ENCODE peak calls at places on chromosomes 2 and 18, in nine cellular contexts. One of them, this sample, is unnamed.

GRCh38 chr18:3683483-3683882 is 233.5 kb downstream of the TGIF1 start:
- DNase-seq in stomach: no peak
- DNase-seq in uterus: no peak
- DNase-seq in spleen: no peak
- DNase-seq in A549: no peak
- DNase-seq in adrenal gland: no peak
- DNase-seq in transverse colon: no peak
- DNase-seq in prostate gland: no peak
- DNase-seq in K562: no peak
- DNase-seq in this sample: no peak

GRCh38 chr2:64492272-64492671 is 31.9 kb upstream of the AFTPH start:
- DNase-seq in stomach: no peak
- DNase-seq in uterus: no peak
- DNase-seq in spleen: no peak
- DNase-seq in A549: no peak
- DNase-seq in adrenal gland: no peak
- DNase-seq in transverse colon: no peak
- DNase-seq in prostate gland: no peak
- DNase-seq in K562: no peak
- DNase-seq in this sample: no peak

GRCh38 chr18:57585421-57585820 is 1.1 kb downstream of the FECH start:
- DNase-seq in stomach: no peak
- DNase-seq in uterus: no peak
- DNase-seq in spleen: no peak
- DNase-seq in A549: peak
- DNase-seq in adrenal gland: no peak
- DNase-seq in transverse colon: no peak
- DNase-seq in prostate gland: no peak
- DNase-seq in K562: no peak
- DNase-seq in this sample: no peak

GRCh38 chr2:38716185-38716584 is 35.0 kb downstream of the SRSF7 start:
- DNase-seq in stomach: no peak
- DNase-seq in uterus: no peak
- DNase-seq in spleen: no peak
- DNase-seq in A549: peak
- DNase-seq in adrenal gland: no peak
- DNase-seq in transverse colon: no peak
- DNase-seq in prostate gland: no peak
- DNase-seq in K562: no peak
- DNase-seq in this sample: no peak

GRCh38 chr2:10362898-10363195 is 60.1 kb downstream of the HPCAL1 start:
- DNase-seq in stomach: no peak
- DNase-seq in uterus: no peak
- DNase-seq in spleen: no peak
- DNase-seq in A549: no peak
- DNase-seq in adrenal gland: no peak
- DNase-seq in transverse colon: no peak
- DNase-seq in prostate gland: no peak
- DNase-seq in K562: no peak
- DNase-seq in this sample: no peak

GRCh38 chr2:236584521-236585384 is 15.1 kb downstream of the ACKR3 start:
- DNase-seq in stomach: peak
- DNase-seq in uterus: no peak
- DNase-seq in spleen: no peak
- DNase-seq in A549: no peak
- DNase-seq in adrenal gland: no peak
- DNase-seq in transverse colon: no peak
- DNase-seq in prostate gland: no peak
- DNase-seq in K562: no peak
- DNase-seq in this sample: no peak

GRCh38 chr2:82234283-82234682 is 1929.7 kb upstream of the LRRTM1 start:
- DNase-seq in stomach: no peak
- DNase-seq in uterus: no peak
- DNase-seq in spleen: no peak
- DNase-seq in A549: no peak
- DNase-seq in adrenal gland: no peak
- DNase-seq in transverse colon: no peak
- DNase-seq in prostate gland: no peak
- DNase-seq in K562: no peak
- DNase-seq in this sample: no peak

GRCh38 chr2:120679526-120679925 is 56.1 kb upstream of the GLI2 start:
- DNase-seq in stomach: no peak
- DNase-seq in uterus: no peak
- DNase-seq in spleen: peak
- DNase-seq in A549: no peak
- DNase-seq in adrenal gland: no peak
- DNase-seq in transverse colon: no peak
- DNase-seq in prostate gland: no peak
- DNase-seq in K562: no peak
- DNase-seq in this sample: no peak

GRCh38 chr2:48767330-48767729 is 11.8 kb upstream of the LHCGR start:
- DNase-seq in stomach: no peak
- DNase-seq in uterus: no peak
- DNase-seq in spleen: no peak
- DNase-seq in A549: no peak
- DNase-seq in adrenal gland: no peak
- DNase-seq in transverse colon: no peak
- DNase-seq in prostate gland: no peak
- DNase-seq in K562: no peak
- DNase-seq in this sample: no peak

GRCh38 chr2:69026026-69026425 is 13.0 kb downstream of the ANTXR1 start:
- DNase-seq in stomach: peak
- DNase-seq in uterus: no peak
- DNase-seq in spleen: no peak
- DNase-seq in A549: peak
- DNase-seq in adrenal gland: peak
- DNase-seq in transverse colon: peak
- DNase-seq in prostate gland: peak
- DNase-seq in K562: peak
- DNase-seq in this sample: peak

GRCh38 chr2:109563294-109563693 is 50.5 kb downstream of the SEPTIN10 start:
- DNase-seq in stomach: no peak
- DNase-seq in uterus: no peak
- DNase-seq in spleen: no peak
- DNase-seq in A549: no peak
- DNase-seq in adrenal gland: no peak
- DNase-seq in transverse colon: no peak
- DNase-seq in prostate gland: no peak
- DNase-seq in K562: no peak
- DNase-seq in this sample: no peak

GRCh38 chr18:58768293-58768974 is 96.2 kb upstream of the ZNF532 start:
- DNase-seq in stomach: peak
- DNase-seq in uterus: peak
- DNase-seq in spleen: peak
- DNase-seq in A549: peak
- DNase-seq in adrenal gland: peak
- DNase-seq in transverse colon: peak
- DNase-seq in prostate gland: peak
- DNase-seq in K562: peak
- DNase-seq in this sample: peak

GRCh38 chr2:113240915-113241911 is 37.5 kb downstream of the PAX8 start:
- DNase-seq in stomach: peak
- DNase-seq in uterus: peak
- DNase-seq in spleen: no peak
- DNase-seq in A549: peak
- DNase-seq in adrenal gland: peak
- DNase-seq in transverse colon: peak
- DNase-seq in prostate gland: no peak
- DNase-seq in K562: peak
- DNase-seq in this sample: peak

GRCh38 chr18:62324355-62324828 is 718 bp upstream of the TNFRSF11A start:
- DNase-seq in stomach: no peak
- DNase-seq in uterus: no peak
- DNase-seq in spleen: no peak
- DNase-seq in A549: no peak
- DNase-seq in adrenal gland: no peak
- DNase-seq in transverse colon: no peak
- DNase-seq in prostate gland: no peak
- DNase-seq in K562: no peak
- DNase-seq in this sample: no peak

GRCh38 chr2:236939271-236939670 is 146.4 kb upstream of the COPS8 start:
- DNase-seq in stomach: no peak
- DNase-seq in uterus: no peak
- DNase-seq in spleen: peak
- DNase-seq in A549: no peak
- DNase-seq in adrenal gland: no peak
- DNase-seq in transverse colon: no peak
- DNase-seq in prostate gland: no peak
- DNase-seq in K562: no peak
- DNase-seq in this sample: no peak

GRCh38 chr2:58131191-58132011 is 84.8 kb downstream of the VRK2 start:
- DNase-seq in stomach: no peak
- DNase-seq in uterus: peak
- DNase-seq in spleen: no peak
- DNase-seq in A549: no peak
- DNase-seq in adrenal gland: peak
- DNase-seq in transverse colon: no peak
- DNase-seq in prostate gland: no peak
- DNase-seq in K562: no peak
- DNase-seq in this sample: no peak

GRCh38 chr2:140526575-140526974 is 1604.2 kb downstream of the LRP1B start:
- DNase-seq in stomach: no peak
- DNase-seq in uterus: no peak
- DNase-seq in spleen: no peak
- DNase-seq in A549: peak
- DNase-seq in adrenal gland: no peak
- DNase-seq in transverse colon: no peak
- DNase-seq in prostate gland: no peak
- DNase-seq in K562: no peak
- DNase-seq in this sample: no peak

GRCh38 chr2:85653996-85654395 is 14.0 kb downstream of the SFTPB start:
- DNase-seq in stomach: no peak
- DNase-seq in uterus: no peak
- DNase-seq in spleen: no peak
- DNase-seq in A549: no peak
- DNase-seq in adrenal gland: no peak
- DNase-seq in transverse colon: no peak
- DNase-seq in prostate gland: no peak
- DNase-seq in K562: no peak
- DNase-seq in this sample: no peak

GRCh38 chr2:151727593-151728552 is 6.4 kb downstream of the NEB start:
- DNase-seq in stomach: no peak
- DNase-seq in uterus: no peak
- DNase-seq in spleen: no peak
- DNase-seq in A549: peak
- DNase-seq in adrenal gland: peak
- DNase-seq in transverse colon: no peak
- DNase-seq in prostate gland: no peak
- DNase-seq in K562: no peak
- DNase-seq in this sample: no peak

GRCh38 chr2:150705357-150705756 is 217.9 kb upstream of the RND3 start:
- DNase-seq in stomach: no peak
- DNase-seq in uterus: no peak
- DNase-seq in spleen: no peak
- DNase-seq in A549: no peak
- DNase-seq in adrenal gland: no peak
- DNase-seq in transverse colon: no peak
- DNase-seq in prostate gland: no peak
- DNase-seq in K562: no peak
- DNase-seq in this sample: no peak

DNA sequence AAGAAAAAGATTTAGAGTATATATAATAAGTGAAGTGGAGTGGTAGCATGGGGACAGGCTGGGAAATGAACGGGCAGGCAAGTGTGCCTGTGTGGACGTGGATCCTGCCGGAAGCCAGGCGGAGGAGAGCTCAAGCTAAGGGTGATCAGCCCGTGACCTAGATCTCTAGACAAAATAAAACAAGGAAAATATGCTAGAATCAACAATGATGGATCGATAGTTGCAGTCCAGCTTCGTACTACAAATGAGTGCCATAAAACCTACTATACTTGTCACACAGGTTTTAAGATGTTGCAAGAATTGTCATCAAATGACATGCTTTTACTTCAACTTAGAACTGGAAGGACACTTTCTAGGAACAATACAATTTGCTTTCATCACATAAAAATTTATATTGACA is 8.5 kb downstream of the EIF2AK2 start:
- DNase-seq in stomach: no peak
- DNase-seq in uterus: no peak
- DNase-seq in spleen: no peak
- DNase-seq in A549: no peak
- DNase-seq in adrenal gland: no peak
- DNase-seq in transverse colon: no peak
- DNase-seq in prostate gland: peak
- DNase-seq in K562: no peak
- DNase-seq in this sample: no peak
- TF ChIP-seq POLR2A in stomach: no peak
- TF ChIP-seq POLR2A in uterus: no peak
- TF ChIP-seq POLR2A in spleen: no peak
- TF ChIP-seq POLR2A in A549: no peak
- TF ChIP-seq POLR2A in adrenal gland: no peak
- TF ChIP-seq POLR2A in transverse colon: no peak
- TF ChIP-seq POLR2A in prostate gland: no peak
- TF ChIP-seq POLR2A in K562: no peak
- TF ChIP-seq POLR2A in this sample: no peak

GRCh38 chr2:11830708-11831301 is 84.4 kb downstream of the LPIN1 start:
- DNase-seq in stomach: no peak
- DNase-seq in uterus: no peak
- DNase-seq in spleen: no peak
- DNase-seq in A549: no peak
- DNase-seq in adrenal gland: no peak
- DNase-seq in transverse colon: no peak
- DNase-seq in prostate gland: no peak
- DNase-seq in K562: peak
- DNase-seq in this sample: no peak
- H3K4me3 ChIP-seq in stomach: peak
- H3K4me3 ChIP-seq in uterus: peak
- H3K4me3 ChIP-seq in spleen: no peak
- H3K4me3 ChIP-seq in A549: peak
- H3K4me3 ChIP-seq in adrenal gland: peak
- H3K4me3 ChIP-seq in transverse colon: no peak
- H3K4me3 ChIP-seq in prostate gland: peak
- H3K4me3 ChIP-seq in K562: peak
- H3K4me3 ChIP-seq in this sample: peak

GRCh38 chr2:161414385-161415040 is 1.6 kb upstream of the TBR1 start:
- DNase-seq in stomach: no peak
- DNase-seq in uterus: no peak
- DNase-seq in spleen: peak
- DNase-seq in A549: peak
- DNase-seq in adrenal gland: no peak
- DNase-seq in transverse colon: peak
- DNase-seq in prostate gland: no peak
- DNase-seq in K562: peak
- DNase-seq in this sample: no peak
- TF ChIP-seq POLR2A in stomach: no peak
- TF ChIP-seq POLR2A in uterus: no peak
- TF ChIP-seq POLR2A in spleen: no peak
- TF ChIP-seq POLR2A in A549: peak
- TF ChIP-seq POLR2A in adrenal gland: no peak
- TF ChIP-seq POLR2A in transverse colon: no peak
- TF ChIP-seq POLR2A in prostate gland: no peak
- TF ChIP-seq POLR2A in K562: no peak
- TF ChIP-seq POLR2A in this sample: no peak

DNA sequence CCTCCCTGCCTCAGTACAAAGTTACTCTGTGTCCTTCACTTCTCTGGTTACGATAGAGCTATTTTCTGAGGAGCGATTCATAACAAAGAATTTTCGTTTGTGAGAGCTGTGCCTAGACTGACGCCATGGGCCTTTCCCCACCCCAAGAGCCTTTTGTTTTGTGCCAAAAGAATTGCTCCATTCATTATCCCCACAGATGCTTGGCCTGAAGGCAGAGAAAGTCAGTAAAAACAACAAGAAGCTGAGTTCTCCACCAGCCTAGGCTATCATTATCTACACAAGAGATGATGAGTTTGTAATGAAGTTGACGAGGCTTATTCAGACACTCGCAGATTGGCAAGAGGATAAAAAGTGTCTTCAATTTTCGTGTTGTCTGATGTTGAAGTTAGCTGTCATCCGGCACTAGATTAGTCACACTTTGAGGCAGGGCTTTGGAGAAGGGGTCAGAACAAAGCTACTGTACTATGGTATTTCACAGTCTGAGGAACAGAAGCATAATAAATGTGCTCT is 278.3 kb upstream of the FIGN start:
- DNase-seq in stomach: no peak
- DNase-seq in uterus: no peak
- DNase-seq in spleen: no peak
- DNase-seq in A549: no peak
- DNase-seq in adrenal gland: no peak
- DNase-seq in transverse colon: no peak
- DNase-seq in prostate gland: no peak
- DNase-seq in K562: no peak
- DNase-seq in this sample: no peak
- H3K4me3 ChIP-seq in stomach: no peak
- H3K4me3 ChIP-seq in uterus: no peak
- H3K4me3 ChIP-seq in spleen: no peak
- H3K4me3 ChIP-seq in A549: no peak
- H3K4me3 ChIP-seq in adrenal gland: no peak
- H3K4me3 ChIP-seq in transverse colon: no peak
- H3K4me3 ChIP-seq in prostate gland: no peak
- H3K4me3 ChIP-seq in K562: no peak
- H3K4me3 ChIP-seq in this sample: no peak

This sample was measured in Peyer's patch.